ENCODE peak calls at places on chromosomes 11 and 22, in ten cellular contexts. W, R, P, S, O, A, F, C, X and Z are unnamed samples.

GRCh38 chr11:120642196-120642894 is 130.8 kb downstream of the GRIK4 start:
- DNase-seq in W (no peak), R (peak), P (no peak), S (no peak), O (no peak), A (no peak), F (no peak), C (no peak), X (no peak), Z (no peak)

GRCh38 chr22:50507421-50507990 is at the start of gene LMF2:
- DNase-seq in W (peak), R (peak), P (no peak), S (peak), O (peak), A (no peak), F (peak), C (peak), X (no peak), Z (peak)

GRCh38 chr11:118226294-118226693 is 1.5 kb upstream of the JAML start:
- DNase-seq in W (no peak), R (peak), P (no peak), S (peak), O (no peak), A (no peak), F (no peak), C (no peak), X (peak), Z (no peak)

GRCh38 chr11:117523680-117524079 is 196.0 kb downstream of the CEP164 start:
- DNase-seq in W (no peak), R (no peak), P (peak), S (no peak), O (no peak), A (no peak), F (no peak), C (no peak), X (peak), Z (no peak)

GRCh38 chr11:115644846-115645245 is 140.6 kb upstream of the CADM1 start:
- DNase-seq in W (no peak), R (no peak), P (no peak), S (no peak), O (no peak), A (no peak), F (no peak), C (no peak), X (no peak), Z (no peak)

GRCh38 chr11:19084661-19085315 is 24.3 kb upstream of the MRGPRX2 start:
- DNase-seq in W (no peak), R (no peak), P (no peak), S (no peak), O (no peak), A (no peak), F (no peak), C (no peak), X (no peak), Z (no peak)

GRCh38 chr11:110490886-110491285 is 61.1 kb downstream of the FDX1 start:
- DNase-seq in W (no peak), R (no peak), P (peak), S (no peak), O (no peak), A (peak), F (no peak), C (no peak), X (no peak), Z (no peak)

GRCh38 chr11:121389651-121390050 is 62.5 kb upstream of the SORL1 start:
- DNase-seq in W (no peak), R (peak), P (no peak), S (peak), O (peak), A (no peak), F (no peak), C (no peak), X (peak), Z (peak)

GRCh38 chr22:17191163-17191562 is 28.1 kb downstream of the ADA2 start:
- DNase-seq in W (no peak), R (no peak), P (no peak), S (no peak), O (no peak), A (no peak), F (no peak), C (peak), X (peak), Z (no peak)

GRCh38 chr11:471468-472145 is 21.5 kb downstream of the PTDSS2 start:
- DNase-seq in W (no peak), R (no peak), P (no peak), S (no peak), O (no peak), A (no peak), F (no peak), C (no peak), X (no peak), Z (no peak)

GRCh38 chr22:19962909-19963806 is 21.5 kb upstream of the TXNRD2 start:
- DNase-seq in W (no peak), R (no peak), P (no peak), S (no peak), O (no peak), A (no peak), F (peak), C (no peak), X (peak), Z (no peak)

GRCh38 chr11:129440028-129440630 is 64.5 kb downstream of the BARX2 start:
- DNase-seq in W (no peak), R (no peak), P (no peak), S (no peak), O (no peak), A (peak), F (no peak), C (no peak), X (no peak), Z (no peak)

GRCh38 chr22:19903031-19903430 is 38.5 kb upstream of the COMT start:
- DNase-seq in W (no peak), R (no peak), P (no peak), S (no peak), O (no peak), A (no peak), F (no peak), C (no peak), X (no peak), Z (no peak)

GRCh38 chr11:24793479-24793878 is 296.6 kb downstream of the LUZP2 start:
- DNase-seq in W (no peak), R (no peak), P (no peak), S (no peak), O (no peak), A (no peak), F (no peak), C (no peak), X (no peak), Z (no peak)

GRCh38 chr11:134664447-134664846 is 252.4 kb upstream of the B3GAT1 start:
- DNase-seq in W (no peak), R (no peak), P (no peak), S (peak), O (no peak), A (no peak), F (no peak), C (no peak), X (no peak), Z (no peak)